ENCODE peak calls at places on chromosome 12, in ten cellular contexts. B is AG10803, V is sigmoid colon, S is small intestine, A is tibial nerve, N is choroid plexus epithelial cell, T is colonic mucosa, I is psoas muscle, M is fibroblast of pulmonary artery, Z is skeletal muscle cell. W is an unnamed sample.

GRCh38 chr12:54277823-54278276 is 2.1 kb downstream of the CBX5 start:
- DNase-seq in N (peak), A (no peak), Z (no peak), V (no peak), B (peak), I (no peak), T (no peak), S (peak), M (peak), W (peak)

GRCh38 chr12:6275609-6276246 is 34.8 kb upstream of the PLEKHG6 start:
- DNase-seq in N (no peak), A (no peak), B (no peak), Z (no peak), V (peak), T (no peak), M (no peak), I (no peak), S (no peak), W (no peak)

GRCh38 chr12:17829813-17830212 is 260.2 kb downstream of the RERGL start:
- DNase-seq in I (no peak), T (no peak), Z (no peak), A (no peak), N (no peak), B (no peak), M (no peak), V (no peak), S (no peak), W (no peak)

GRCh38 chr12:10395390-10395998 is 5.7 kb upstream of the KLRK1 start:
- DNase-seq in I (no peak), N (peak), B (peak), Z (peak), S (peak), M (peak), V (peak), A (no peak), T (peak), W (peak)

GRCh38 chr12:108598553-108599250 is 818 bp upstream of the TMEM119 start:
- DNase-seq in M (no peak), B (no peak), N (no peak), V (no peak), T (no peak), A (no peak), Z (no peak), I (no peak), S (no peak), W (no peak)

GRCh38 chr12:101474711-101475386 is at the start of gene SPIC:
- DNase-seq in N (no peak), M (no peak), B (no peak), S (no peak), I (no peak), A (no peak), V (no peak), Z (no peak), T (no peak), W (no peak)

GRCh38 chr12:62882696-62883095 is 52.3 kb downstream of the PPM1H start:
- DNase-seq in S (no peak), Z (no peak), N (no peak), B (no peak), T (no peak), A (no peak), I (no peak), V (no peak), M (no peak), W (no peak)

GRCh38 chr12:112851024-112851777 is 55.6 kb upstream of the OAS1 start:
- DNase-seq in N (no peak), I (no peak), S (no peak), T (no peak), A (no peak), B (no peak), Z (no peak), V (no peak), M (no peak), W (no peak)

GRCh38 chr12:92032101-92032500 is 113.5 kb downstream of the BTG1 start:
- DNase-seq in V (no peak), T (no peak), Z (no peak), B (no peak), M (no peak), A (no peak), N (no peak), S (no peak), I (no peak), W (no peak)

GRCh38 chr12:89373772-89374572 is 21.7 kb upstream of the DUSP6 start:
- DNase-seq in S (no peak), B (peak), M (peak), T (no peak), A (no peak), I (no peak), Z (peak), N (peak), V (peak), W (no peak)

GRCh38 chr12:67515679-67516363 is 132.7 kb upstream of the DYRK2 start:
- DNase-seq in M (no peak), I (no peak), Z (no peak), T (peak), V (no peak), S (peak), A (no peak), B (no peak), N (peak), W (no peak)

GRCh38 chr12:125081427-125081826 is 16.2 kb downstream of the AACS start:
- DNase-seq in V (no peak), N (no peak), Z (no peak), A (no peak), I (peak), B (no peak), T (no peak), M (no peak), S (no peak), W (no peak)

GRCh38 chr12:52023182-52023975 is 16.6 kb downstream of the TAMALIN start:
- DNase-seq in A (peak), B (peak), M (peak), V (peak), Z (no peak), I (peak), N (peak), S (peak), T (peak), W (no peak)
- H3K4me3 ChIP-seq in A (peak), B (peak), M (peak), V (peak), Z (peak), I (peak), N (peak), S (peak), T (peak), W (peak)

GRCh38 chr12:119803391-119803791 is 73.7 kb downstream of the CIT start:
- DNase-seq in S (no peak), V (no peak), Z (no peak), B (peak), A (no peak), M (peak), T (no peak), I (no peak), N (peak), W (peak)

GRCh38 chr12:119797090-119797489 is 80.0 kb downstream of the CIT start:
- DNase-seq in V (no peak), I (no peak), B (no peak), M (no peak), A (no peak), S (no peak), T (no peak), Z (no peak), N (no peak), W (no peak)

GRCh38 chr12:119807380-119807779 is 69.7 kb downstream of the CIT start:
- DNase-seq in A (no peak), T (no peak), S (no peak), V (no peak), N (no peak), Z (no peak), M (no peak), I (no peak), B (no peak), W (no peak)

GRCh38 chr12:119804011-119804641 is 73.0 kb downstream of the CIT start:
- DNase-seq in V (peak), M (peak), B (peak), Z (no peak), S (peak), T (no peak), I (peak), N (peak), A (no peak), W (no peak)

DNA sequence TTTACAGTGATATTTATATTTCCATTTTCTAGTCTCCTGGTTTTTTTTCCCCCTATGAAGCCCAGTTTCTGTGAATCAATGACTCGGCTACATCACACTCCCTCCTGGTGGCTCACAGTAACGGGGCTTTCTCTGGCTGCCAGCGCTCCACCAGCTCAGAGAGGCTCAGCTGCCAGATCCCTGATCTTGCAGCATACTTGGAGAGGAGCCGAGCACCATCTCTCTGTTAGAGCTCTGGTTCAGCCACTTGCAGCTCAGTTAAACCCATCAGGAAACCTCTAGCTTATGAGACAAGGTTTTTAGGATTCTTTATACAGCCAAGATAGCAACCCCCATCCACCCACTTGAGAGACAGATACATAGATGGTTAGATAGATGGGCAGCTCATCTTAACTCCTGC is 74.6 kb downstream of the CIT start:
- DNase-seq in B (peak), A (peak), M (peak), S (no peak), V (peak), N (peak), T (no peak), Z (peak), I (peak), W (peak)
- H3K4me3 ChIP-seq in B (peak), A (no peak), M (no peak), S (no peak), V (peak), N (no peak), T (no peak), Z (no peak), I (no peak), W (peak)

DNA sequence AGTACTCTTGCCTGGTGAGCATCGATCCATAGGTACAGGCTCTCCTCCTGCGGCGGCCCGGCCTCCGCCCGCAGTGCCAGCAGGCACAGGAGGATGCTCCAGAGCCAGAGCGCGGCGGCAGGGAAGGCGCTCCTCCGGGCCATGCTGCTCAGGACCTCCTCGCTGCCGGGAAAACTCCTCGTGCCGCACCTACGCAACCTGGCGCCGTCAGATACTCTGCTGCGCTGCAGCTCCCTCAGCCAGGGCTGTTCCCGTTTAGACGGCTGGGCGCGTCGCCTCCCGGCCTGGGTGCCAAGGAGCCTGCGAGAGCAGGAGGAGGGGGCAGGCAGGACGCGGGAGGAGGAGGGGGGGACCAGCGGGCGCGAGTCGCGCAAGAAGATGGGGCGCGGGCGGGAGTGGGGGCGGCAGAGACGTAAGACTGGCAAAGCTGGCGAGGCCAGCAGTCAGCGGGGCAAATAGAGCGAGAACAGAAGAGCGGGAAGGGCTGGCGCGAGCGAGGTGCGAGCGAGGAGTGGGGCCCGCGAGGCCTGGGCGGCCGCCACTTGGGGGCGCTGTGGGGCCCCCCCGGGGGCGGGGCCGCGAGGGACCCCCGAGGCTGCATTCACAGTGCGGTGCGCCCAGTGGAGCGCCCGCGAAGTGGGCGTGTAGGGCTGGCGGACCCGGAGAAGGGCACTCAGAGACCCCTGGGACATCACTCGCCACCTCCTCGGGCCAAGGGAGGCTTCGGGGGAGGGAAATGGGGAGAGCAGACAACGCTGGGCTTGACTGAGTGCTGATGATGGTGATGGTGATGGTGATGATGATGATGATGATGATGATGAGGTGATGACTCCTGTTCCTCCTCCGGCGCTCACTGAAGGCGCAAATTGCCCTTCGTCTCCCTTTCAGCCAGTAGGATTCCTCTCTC is at the start of gene WIF1:
- DNase-seq in B (no peak), A (no peak), I (peak), V (peak), M (peak), N (no peak), Z (no peak), S (peak), T (no peak), W (no peak)
- H3K4me3 ChIP-seq in B (peak), A (peak), I (peak), V (peak), M (no peak), N (no peak), Z (peak), S (peak), T (peak), W (peak)

DNA sequence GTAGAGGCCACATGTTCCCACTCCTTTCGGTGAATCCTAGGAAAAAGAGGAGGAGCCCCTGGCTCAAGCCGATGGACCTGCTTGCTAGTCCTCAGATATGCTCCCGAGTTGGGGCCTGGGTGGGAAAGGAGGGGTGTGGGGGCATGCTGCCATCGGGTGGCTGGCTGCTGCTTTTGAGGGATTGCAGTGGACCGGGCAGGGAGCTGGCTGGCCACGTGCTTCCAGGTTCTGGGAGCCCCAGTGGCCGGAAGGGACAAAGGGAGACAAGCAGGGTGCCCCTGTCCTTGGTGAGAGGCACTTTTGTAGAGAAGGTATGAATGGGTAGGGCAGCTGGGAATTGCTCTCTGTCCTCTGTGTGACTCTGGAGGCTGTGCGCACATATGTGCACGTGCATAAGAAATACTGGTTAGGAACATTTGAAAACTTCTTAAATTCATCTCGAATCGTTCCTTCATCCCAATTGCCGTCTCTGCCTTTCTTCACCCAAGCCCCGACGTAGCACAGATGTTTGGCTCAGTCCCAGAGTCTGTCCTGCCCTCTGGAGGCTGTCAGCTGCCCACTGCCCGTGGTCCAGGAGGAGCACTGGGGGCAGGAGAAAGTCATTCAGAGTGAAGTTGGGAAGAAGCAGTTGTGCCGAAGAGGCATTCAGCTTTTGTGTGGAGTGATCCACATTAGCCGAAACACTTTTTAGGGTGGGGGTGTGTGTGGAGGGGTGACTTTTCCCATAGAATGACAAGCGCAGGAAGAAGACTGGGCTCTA is 124.7 kb downstream of the TSPAN9 start:
- DNase-seq in T (no peak), B (no peak), Z (no peak), I (no peak), V (no peak), N (no peak), S (no peak), M (no peak), A (no peak), W (no peak)
- H3K4me3 ChIP-seq in T (no peak), B (no peak), Z (peak), I (peak), V (no peak), N (no peak), S (no peak), M (no peak), A (no peak), W (no peak)

DNA sequence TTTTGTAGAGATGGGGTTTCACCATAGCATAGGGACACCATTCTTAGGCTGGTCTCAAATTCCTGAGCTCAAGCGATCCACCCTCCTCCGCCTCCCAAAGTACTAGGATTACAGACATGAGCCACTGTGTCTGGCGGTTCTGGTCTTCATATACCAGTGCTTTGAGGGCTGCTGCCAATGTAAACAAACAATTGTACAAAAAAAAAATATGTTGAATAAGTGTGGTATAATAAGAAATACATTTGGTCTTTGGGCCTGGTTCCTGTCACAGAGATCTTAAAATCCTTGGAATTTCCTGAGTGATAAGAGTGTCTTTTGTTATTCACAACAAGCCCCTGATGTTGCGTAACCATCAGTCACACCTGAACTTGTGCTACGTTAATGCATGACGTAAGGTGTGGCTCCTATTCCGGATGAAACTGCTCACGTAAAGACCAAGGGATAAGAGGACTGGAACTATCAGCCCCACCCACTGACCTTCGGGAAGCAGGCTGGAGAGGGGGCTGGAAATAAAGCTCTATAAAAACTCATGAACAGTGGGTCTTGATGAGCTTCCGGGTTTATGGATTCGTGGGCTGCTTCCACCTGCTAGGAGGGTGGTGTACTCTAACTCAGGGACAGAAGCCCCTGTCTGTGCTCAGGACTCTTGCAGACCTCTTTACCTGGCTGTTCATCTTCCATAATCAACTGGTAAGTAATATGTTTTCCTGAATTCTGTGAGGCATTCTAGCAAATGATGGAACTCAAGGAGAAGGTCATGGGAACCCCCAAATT is 16.5 kb upstream of the RIMKLB start:
- DNase-seq in Z (no peak), M (peak), I (no peak), N (peak), V (no peak), S (peak), A (no peak), T (no peak), B (peak), W (no peak)
- H3K4me3 ChIP-seq in Z (no peak), M (peak), I (peak), N (no peak), V (no peak), S (no peak), A (no peak), T (no peak), B (no peak), W (no peak)

GRCh38 chr12:4331842-4332241 is 10.8 kb downstream of the TIGAR start:
- DNase-seq in B (no peak), S (peak), N (no peak), A (no peak), V (no peak), I (no peak), Z (no peak), T (peak), M (no peak), W (no peak)
- H3K4me3 ChIP-seq in B (no peak), S (no peak), N (no peak), A (no peak), V (no peak), I (no peak), Z (no peak), T (no peak), M (no peak), W (no peak)

DNA sequence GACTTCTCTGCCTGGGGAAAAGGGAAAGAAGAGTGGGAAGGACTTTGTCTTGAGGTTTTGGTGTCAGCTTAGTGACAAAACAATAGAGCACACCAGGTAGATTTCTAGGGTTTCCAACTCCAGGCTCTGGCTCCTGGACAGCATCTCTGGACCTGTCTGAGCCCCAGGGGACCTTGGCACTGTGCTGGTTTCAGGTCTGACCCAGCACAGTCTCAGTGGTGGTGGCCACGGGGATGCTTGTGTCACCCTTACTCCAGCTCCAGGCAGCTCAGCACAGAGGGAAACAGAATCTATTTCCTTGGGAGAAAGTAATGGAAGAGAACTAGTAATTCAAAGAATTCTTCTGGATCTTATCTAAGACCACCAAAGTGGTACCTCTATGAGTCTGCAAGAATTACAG is 11.1 kb upstream of the CKAP4 start:
- DNase-seq in T (no peak), V (no peak), B (no peak), I (no peak), S (no peak), A (no peak), M (no peak), N (no peak), Z (no peak), W (no peak)
- H3K4me3 ChIP-seq in T (no peak), V (no peak), B (no peak), I (no peak), S (no peak), A (no peak), M (no peak), N (no peak), Z (no peak), W (no peak)

GRCh38 chr12:57126561-57126960 is 1.7 kb upstream of the LRP1 start:
- DNase-seq in M (no peak), T (peak), B (no peak), N (no peak), Z (no peak), I (no peak), A (no peak), V (no peak), S (peak), W (no peak)
- H3K4me3 ChIP-seq in M (no peak), T (no peak), B (peak), N (no peak), Z (no peak), I (peak), A (no peak), V (no peak), S (no peak), W (no peak)

GRCh38 chr12:42641231-42641630 is 51.7 kb upstream of the PRICKLE1 start:
- DNase-seq in S (no peak), N (peak), T (no peak), M (no peak), V (no peak), Z (peak), I (no peak), B (no peak), A (no peak), W (no peak)

GRCh38 chr12:42633594-42633993 is 44.0 kb upstream of the PRICKLE1 start:
- DNase-seq in V (no peak), A (no peak), M (no peak), I (no peak), B (no peak), Z (no peak), T (no peak), S (no peak), N (no peak), W (no peak)

GRCh38 chr12:42638697-42639096 is 49.2 kb upstream of the PRICKLE1 start:
- DNase-seq in M (no peak), I (no peak), T (no peak), Z (no peak), B (no peak), V (no peak), N (no peak), A (no peak), S (no peak), W (no peak)

GRCh38 chr12:42636993-42637392 is 47.4 kb upstream of the PRICKLE1 start:
- DNase-seq in B (no peak), M (no peak), A (no peak), V (no peak), Z (no peak), S (no peak), I (no peak), T (no peak), N (no peak), W (no peak)

DNA sequence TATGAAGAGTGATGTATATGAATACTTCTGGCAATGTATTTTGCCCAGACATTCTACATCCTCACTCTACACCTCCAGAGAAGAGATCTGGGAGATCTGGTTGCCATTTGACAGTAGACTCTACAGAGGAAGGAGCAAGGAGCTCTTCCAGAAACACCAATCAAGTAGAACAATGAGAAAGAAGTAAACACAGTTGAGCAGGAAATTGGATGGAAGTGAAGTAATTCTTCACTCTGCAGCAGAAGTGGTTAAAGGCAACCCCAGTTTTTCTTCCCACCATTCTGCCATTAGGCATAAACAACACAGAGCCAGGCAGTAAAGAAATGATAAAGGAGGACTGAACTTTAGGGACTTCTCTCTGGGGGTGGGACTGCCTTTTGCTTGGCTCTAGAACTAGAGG is 48.5 kb upstream of the PRICKLE1 start:
- DNase-seq in Z (no peak), S (no peak), A (no peak), V (no peak), T (no peak), N (no peak), M (no peak), B (no peak), I (no peak), W (no peak)
- H3K4me3 ChIP-seq in Z (no peak), S (no peak), A (no peak), V (no peak), T (no peak), N (no peak), M (no peak), B (no peak), I (no peak), W (no peak)